ENCODE peak calls at places on chromosomes 1 and 21, in five cellular contexts. P, L, E, Q and U are unnamed samples.

GRCh38 chr1:9194024-9194423 is 40.5 kb upstream of the H6PD start:
- DNase-seq in E (no peak), L (no peak), P (no peak), Q (no peak), U (no peak)

GRCh38 chr1:32471695-32472362 is 7.0 kb downstream of the ZBTB8B start:
- DNase-seq in P (no peak), L (no peak), Q (no peak), E (no peak), U (no peak)

GRCh38 chr1:221294244-221294643 is 415.0 kb downstream of the HLX start:
- DNase-seq in P (no peak), L (no peak), E (no peak), Q (no peak), U (no peak)

GRCh38 chr1:24888061-24888970 is 41.8 kb downstream of the RUNX3 start:
- DNase-seq in L (no peak), Q (no peak), E (no peak), P (no peak), U (peak)

GRCh38 chr1:41401899-41402298 is 40.7 kb downstream of the FOXO6 start:
- DNase-seq in P (no peak), E (no peak), Q (no peak), L (no peak), U (no peak)

GRCh38 chr1:155226910-155227260 is 18.4 kb downstream of the MTX1 start:
- DNase-seq in E (no peak), P (peak), L (peak), Q (no peak), U (peak)

GRCh38 chr1:174788981-174789380 is 210.8 kb upstream of the CACYBP start:
- DNase-seq in E (no peak), P (no peak), Q (no peak), L (no peak), U (no peak)

GRCh38 chr21:17359781-17360180 is 153.1 kb upstream of the CXADR start:
- DNase-seq in L (no peak), E (no peak), Q (no peak), P (no peak), U (no peak)

GRCh38 chr1:33852711-33853110 is 11.2 kb upstream of the HMGB4 start:
- DNase-seq in P (no peak), E (no peak), Q (no peak), L (no peak), U (no peak)

GRCh38 chr1:87399701-87400100 is 71.0 kb downstream of the LMO4 start:
- DNase-seq in L (no peak), E (no peak), P (no peak), Q (no peak), U (no peak)

GRCh38 chr1:44707959-44708831 is 22.8 kb downstream of the RNU5D-1 start:
- DNase-seq in P (peak), Q (peak), L (no peak), E (no peak), U (no peak)

GRCh38 chr1:246709845-246710244 is 14.4 kb upstream of the SCCPDH start:
- DNase-seq in E (no peak), P (no peak), L (no peak), Q (no peak), U (no peak)

GRCh38 chr21:43864806-43865470 is at the start of gene AGPAT3:
- DNase-seq in E (no peak), P (peak), Q (no peak), L (no peak), U (peak)

DNA sequence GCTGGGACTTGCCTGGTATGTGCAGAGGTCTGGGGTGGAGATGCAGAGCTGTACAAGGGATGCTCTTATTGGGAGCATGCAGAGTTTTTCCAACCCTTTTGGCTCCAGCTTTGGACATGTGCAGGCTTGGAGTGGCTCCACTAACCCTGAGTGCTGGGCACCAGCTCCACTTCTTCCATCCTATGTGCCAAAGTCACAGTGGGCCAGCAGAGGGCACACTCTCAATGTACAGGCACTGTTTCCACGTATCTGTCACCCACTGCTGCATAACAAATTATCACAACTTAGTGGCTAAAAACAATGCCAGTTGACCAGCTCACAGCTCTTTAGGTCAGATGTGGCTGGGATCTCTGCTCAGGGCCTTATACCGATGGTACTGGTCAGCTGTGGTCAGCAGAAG is 631.8 kb downstream of the AJAP1 start:
- DNase-seq in Q (no peak), P (no peak), L (no peak), E (no peak), U (no peak)
- TF ChIP-seq CTCF in Q (no peak), P (no peak), L (no peak), E (no peak), U (no peak)

GRCh38 chr1:17441265-17441992 is 2.0 kb upstream of the RCC2 start:
- DNase-seq in L (no peak), E (no peak), P (peak), Q (peak), U (no peak)
- TF ChIP-seq CTCF in L (no peak), E (no peak), P (no peak), Q (no peak), U (no peak)

DNA sequence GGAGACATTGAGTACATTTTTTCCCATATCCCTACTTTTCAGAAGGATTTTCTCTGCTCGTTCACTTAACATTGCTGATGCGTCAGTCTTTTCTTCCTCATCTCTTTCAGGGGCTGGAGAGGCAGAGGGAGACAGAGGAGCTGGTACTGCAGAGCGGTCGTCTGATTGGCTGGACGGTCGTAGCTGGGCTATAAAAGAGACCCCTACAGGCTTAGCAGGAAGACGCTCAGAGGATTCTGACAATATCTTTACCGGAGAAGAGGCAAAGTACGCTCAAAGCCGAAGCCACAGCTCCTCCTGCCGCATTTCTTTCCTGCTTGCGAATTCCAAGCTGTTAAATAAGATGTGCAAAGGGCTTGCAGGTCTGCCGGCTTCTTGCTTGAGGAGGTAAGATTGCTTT is at the start of gene RGS4:
- DNase-seq in Q (peak), L (peak), P (no peak), E (peak), U (no peak)
- TF ChIP-seq CTCF in Q (peak), L (peak), P (no peak), E (peak), U (no peak)

GRCh38 chr1:89622895-89623294 is 10.0 kb upstream of the LRRC8C start:
- DNase-seq in P (no peak), Q (no peak), E (no peak), L (no peak), U (no peak)
- TF ChIP-seq CTCF in P (peak), Q (peak), E (no peak), L (peak), U (no peak)

GRCh38 chr1:6635910-6636760 is 11.5 kb downstream of the THAP3 start:
- DNase-seq in E (no peak), P (no peak), L (no peak), Q (no peak), U (no peak)
- TF ChIP-seq CTCF in E (no peak), P (no peak), L (no peak), Q (no peak), U (no peak)